ENCODE peak calls at places on chromosomes 3 and 15, in five cellular contexts. C is body of pancreas, G is endothelial cell of umbilical vein, R is IMR-90, A is A549. T is an unnamed sample.

GRCh38 chr3:30695302-30696061 is 89.1 kb downstream of the TGFBR2 start:
- DNase-seq in G (no peak), A (no peak), R (no peak), C (no peak), T (no peak)

GRCh38 chr15:97654677-97655076 is 305.8 kb upstream of the ARRDC4 start:
- DNase-seq in C (no peak), A (no peak), G (no peak), R (no peak), T (no peak)

GRCh38 chr3:73148207-73148606 is 86.7 kb downstream of the EBLN2 start:
- DNase-seq in R (no peak), A (no peak), G (peak; percentile 69), C (no peak), T (no peak)

GRCh38 chr15:80071652-80072051 is 12.2 kb downstream of the ZFAND6 start:
- DNase-seq in A (no peak), C (no peak), G (no peak), R (no peak), T (no peak)

GRCh38 chr15:26690778-26691177 is 82.1 kb downstream of the GABRB3 start:
- DNase-seq in R (no peak), A (no peak), G (no peak), C (no peak), T (no peak)

GRCh38 chr3:11567516-11568467 is 75.9 kb downstream of the VGLL4 start:
- DNase-seq in G (peak; percentile 87), C (no peak), R (peak; percentile 84), A (peak; percentile 56), T (peak; percentile 50)

GRCh38 chr3:152583913-152584312 is 251.0 kb upstream of the P2RY1 start:
- DNase-seq in G (no peak), R (no peak), C (no peak), A (no peak), T (no peak)

GRCh38 chr3:120177907-120178306 is 83.7 kb upstream of the GSK3B start:
- DNase-seq in G (no peak), A (peak; percentile 60), C (no peak), R (no peak), T (no peak)

GRCh38 chr3:29677421-29677820 is 396.6 kb downstream of the RBMS3 start:
- DNase-seq in G (no peak), R (peak; percentile 16), A (no peak), C (no peak), T (no peak)

GRCh38 chr15:80429964-80430363 is 25.8 kb downstream of the ARNT2 start:
- DNase-seq in R (no peak), C (no peak), A (no peak), G (no peak), T (no peak)

GRCh38 chr3:37608061-37608702 is 253.5 kb upstream of the CTDSPL start:
- DNase-seq in A (peak; percentile 72), R (no peak), G (no peak), C (no peak), T (no peak)

GRCh38 chr3:52469001-52469400 is 13.6 kb downstream of the NISCH start:
- DNase-seq in C (no peak), A (no peak), R (no peak), G (peak; percentile 37), T (no peak)

GRCh38 chr15:31285772-31286261 is 40.8 kb upstream of the KLF13 start:
- DNase-seq in A (no peak), C (no peak), R (no peak), G (no peak), T (no peak)

GRCh38 chr15:100783760-100784492 is 95.7 kb upstream of the ALDH1A3 start:
- DNase-seq in C (no peak), A (no peak), R (no peak), G (no peak), T (peak; percentile 2)

GRCh38 chr15:101545548-101546505 is 56.3 kb upstream of the PCSK6 start:
- DNase-seq in C (no peak), R (no peak), G (no peak), A (no peak), T (no peak)

GRCh38 chr3:120324185-120324584 is 25.0 kb downstream of the LRRC58 start:
- DNase-seq in A (no peak), C (no peak), R (peak; percentile 39), G (no peak), T (no peak)

GRCh38 chr3:141422961-141423582 is 54.8 kb downstream of the ZBTB38 start:
- DNase-seq in A (no peak), G (no peak), C (no peak), R (no peak), T (no peak)

GRCh38 chr3:45606003-45606402 is 11.5 kb downstream of the LIMD1 start:
- DNase-seq in A (no peak), C (no peak), G (no peak), R (no peak), T (no peak)

DNA sequence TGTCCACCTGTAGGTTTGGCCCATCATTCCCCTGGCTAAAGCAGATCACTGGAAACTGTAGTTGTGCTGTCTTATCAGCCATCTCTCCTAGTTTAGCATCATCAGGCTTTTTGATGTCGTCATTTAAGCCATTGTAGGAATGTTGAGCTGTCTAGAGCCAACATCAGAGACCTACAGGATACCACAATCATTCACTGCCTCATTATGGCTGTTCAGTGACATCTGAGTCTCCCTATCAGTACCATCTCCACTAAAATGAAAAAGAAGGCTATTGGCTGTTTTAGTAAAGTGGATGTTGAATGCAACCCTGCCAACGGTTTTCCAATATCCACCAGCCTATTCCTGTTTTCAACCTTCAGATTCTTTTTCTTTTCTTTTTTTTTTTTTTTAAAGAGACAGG is 29.2 kb downstream of the RLBP1 start:
- DNase-seq in A (no peak), R (peak; percentile 31), C (no peak), G (peak; percentile 10), T (no peak)
- H3K4me3 ChIP-seq in A (no peak overlapping the region), R (no peak overlapping the region), C (no peak overlapping the region), G (no peak overlapping the region), T (no peak overlapping the region)

GRCh38 chr15:75583689-75584088 is 4.6 kb upstream of the PTPN9 start:
- DNase-seq in A (no peak), C (no peak), G (no peak), R (no peak), T (no peak)

GRCh38 chr15:75578206-75578947 is 738 bp downstream of the PTPN9 start:
- DNase-seq in G (peak; percentile 11), R (no peak), A (peak; percentile 36), C (peak; percentile 25), T (no peak)

GRCh38 chr15:75577401-75578205 is 1.5 kb downstream of the PTPN9 start:
- DNase-seq in R (peak; percentile 28), G (peak; percentile 26), C (no peak), A (no peak), T (no peak)

GRCh38 chr15:75584121-75584520 is 5.0 kb upstream of the PTPN9 start:
- DNase-seq in A (no peak), C (no peak), R (peak; percentile 24), G (no peak), T (no peak)

DNA sequence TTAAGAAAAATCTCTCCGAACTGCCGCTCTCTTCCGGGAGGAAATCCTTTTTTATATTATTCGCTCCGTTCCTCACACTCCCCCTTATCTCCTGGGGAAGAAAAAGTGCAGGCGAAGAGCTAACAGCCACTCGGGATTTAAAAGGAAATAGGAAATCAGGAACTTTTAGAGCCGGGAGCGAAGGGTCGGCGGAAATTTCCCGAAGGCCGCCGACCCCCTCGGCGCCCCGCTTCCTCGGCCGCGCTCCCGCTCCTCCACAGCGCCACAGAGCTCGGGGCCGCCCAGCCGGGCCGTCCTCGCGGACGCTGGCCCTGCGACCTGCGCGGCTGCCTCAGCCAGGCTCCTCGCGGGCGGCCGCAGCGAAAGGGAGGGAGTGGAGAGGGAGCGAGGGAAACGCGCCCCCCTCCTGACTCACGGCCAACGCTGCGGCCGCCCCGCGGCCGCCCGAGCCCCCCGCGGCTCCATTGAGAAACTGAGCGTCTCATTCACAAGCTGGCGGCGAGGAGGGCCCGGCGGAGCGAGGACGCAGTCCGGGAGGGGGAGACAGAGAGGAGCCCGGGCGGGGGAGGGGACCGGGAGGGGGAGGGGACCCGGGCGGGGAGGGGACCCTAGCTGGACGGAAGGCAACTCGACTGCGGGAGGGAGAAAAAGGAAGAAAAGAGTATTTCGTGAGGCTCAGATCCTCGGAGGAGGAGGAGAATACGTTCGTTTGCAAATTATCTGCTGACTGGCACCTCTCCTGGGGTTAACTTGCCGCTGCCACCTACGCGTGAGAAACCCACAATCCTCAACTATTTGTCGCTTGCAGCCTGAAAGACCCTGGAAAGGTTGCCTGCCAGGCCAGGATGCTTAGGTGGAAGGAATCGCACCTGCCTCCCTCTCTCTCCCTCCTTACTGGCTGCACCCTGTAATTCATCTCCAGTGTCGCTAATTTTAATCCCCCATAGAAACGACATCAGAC is at the start of gene PTPN9:
- DNase-seq in C (peak; percentile 68), G (peak; percentile 73), A (peak; percentile 82), R (peak; percentile 76), T (peak; percentile 84)
- TF ChIP-seq POLR2A in C (peak; percentile 43), G (peak; percentile 34), A (peak; percentile 62), R (peak; percentile 65), T (peak; percentile 44)

GRCh38 chr3:177945999-177946398 is 590.2 kb upstream of the KCNMB2 start:
- DNase-seq in G (no peak), C (no peak), A (no peak), R (no peak), T (no peak)

GRCh38 chr3:177946515-177946914 is 589.7 kb upstream of the KCNMB2 start:
- DNase-seq in R (no peak), G (no peak), A (no peak), C (no peak), T (no peak)

GRCh38 chr3:177948716-177949422 is 587.4 kb upstream of the KCNMB2 start:
- DNase-seq in A (no peak), R (no peak), G (no peak), C (no peak), T (no peak)

GRCh38 chr3:177947901-177948300 is 588.3 kb upstream of the KCNMB2 start:
- DNase-seq in G (no peak), C (no peak), R (no peak), A (no peak), T (no peak)

DNA sequence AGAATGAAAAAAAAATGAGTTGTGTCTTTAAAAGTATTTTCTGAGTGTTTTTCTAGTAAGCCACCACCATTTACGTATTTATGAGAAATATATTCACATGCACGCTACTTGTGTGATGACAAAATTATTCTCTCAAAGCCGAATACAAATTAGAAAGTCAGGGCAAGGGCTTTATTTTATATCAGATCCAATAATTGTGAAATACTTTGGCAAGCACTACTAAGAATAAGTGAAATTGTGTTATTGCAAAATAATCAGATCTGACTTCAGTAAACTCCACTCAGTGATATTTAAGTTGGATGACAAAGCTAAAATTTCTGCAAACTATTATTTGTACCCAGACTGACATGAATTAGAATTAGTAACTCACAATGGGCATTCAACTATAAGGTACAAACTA is 589.3 kb upstream of the KCNMB2 start:
- DNase-seq in R (peak; percentile 12), G (no peak), C (no peak), A (no peak), T (no peak)
- H3K4me3 ChIP-seq in R (no peak overlapping the region), G (no peak overlapping the region), C (no peak overlapping the region), A (no peak overlapping the region), T (no peak overlapping the region)

DNA sequence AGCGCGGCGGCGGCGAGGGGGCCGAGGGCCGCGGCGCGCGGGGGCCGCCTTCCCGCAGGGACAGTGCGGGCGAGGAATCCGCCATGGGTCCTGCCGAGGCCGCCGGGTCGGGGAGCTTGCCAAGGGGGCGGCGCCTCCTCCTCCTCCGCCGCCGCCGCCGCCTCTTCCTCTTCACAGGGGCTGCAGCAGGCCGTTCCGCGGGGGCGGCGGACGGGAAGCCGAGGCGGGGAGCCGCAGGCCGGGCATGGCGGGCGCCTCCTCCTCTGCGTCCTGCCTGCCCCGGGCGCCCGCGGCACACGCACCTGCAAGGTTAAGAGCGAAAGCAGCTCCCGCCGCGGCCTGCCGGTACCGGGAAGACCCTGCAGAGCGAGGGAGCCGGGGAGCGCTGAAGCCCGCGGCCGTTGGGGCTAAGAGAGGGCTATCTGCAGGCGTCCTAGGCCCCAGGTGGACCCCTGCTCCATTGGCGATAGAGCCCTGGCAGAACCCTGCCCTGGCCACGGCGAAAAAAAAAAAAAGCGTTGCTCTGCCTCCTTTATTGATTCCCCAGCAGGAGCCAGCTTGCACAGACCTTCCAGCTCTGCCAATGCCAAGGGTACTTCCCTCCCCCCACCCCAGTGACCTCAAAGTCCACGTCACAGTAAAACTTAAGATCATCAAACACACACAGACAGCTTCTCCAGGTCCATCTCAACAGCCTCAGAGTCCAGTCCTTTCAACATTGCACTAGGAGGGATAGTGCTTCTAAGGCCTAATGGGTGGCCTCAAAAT is at the start of gene LYSMD2:
- DNase-seq in R (peak; percentile 36), C (peak; percentile 73), A (peak; percentile 54), G (peak; percentile 71), T (peak; percentile 86)
- TF ChIP-seq POLR2A in R (no peak), C (peak; percentile 48), A (peak; percentile 56), G (no peak), T (peak; percentile 52)

T was measured in uterus.